ENCODE peak calls at places on chromosomes 11 and 22, in five cellular contexts. L, O, P, U and K are unnamed samples.

GRCh38 chr22:27775698-27776409 is 25.7 kb downstream of the MN1 start:
- DNase-seq in L (no peak), O (no peak), P (no peak), U (no peak), K (no peak)

GRCh38 chr11:76234704-76235232 is 28.5 kb upstream of the WNT11 start:
- DNase-seq in L (no peak), O (no peak), P (no peak), U (no peak), K (peak)

GRCh38 chr22:46609175-46609690 is 11.0 kb upstream of the GRAMD4 start:
- DNase-seq in L (no peak), O (no peak), P (no peak), U (no peak), K (no peak)

GRCh38 chr11:4551346-4551979 is 6.5 kb downstream of the OR52M1 start:
- DNase-seq in L (no peak), O (no peak), P (no peak), U (no peak), K (no peak)

GRCh38 chr11:114108501-114109205 is 49.1 kb downstream of the ZBTB16 start:
- DNase-seq in L (no peak), O (no peak), P (no peak), U (no peak), K (no peak)

GRCh38 chr11:36931167-36931566 is 333.1 kb upstream of the RAG2 start:
- DNase-seq in L (no peak), O (no peak), P (no peak), U (no peak), K (no peak)

GRCh38 chr22:26439559-26439958 is 10.5 kb downstream of the ASPHD2 start:
- DNase-seq in L (no peak), O (no peak), P (no peak), U (no peak), K (no peak)

GRCh38 chr11:64864473-64865285 is 13.7 kb downstream of the EHD1 start:
- DNase-seq in L (peak), O (no peak), P (peak), U (no peak), K (peak)

GRCh38 chr22:30922151-30922611 is 46.4 kb downstream of the MORC2 start:
- DNase-seq in L (peak), O (no peak), P (peak), U (peak), K (peak)

GRCh38 chr11:35158371-35159081 is 19.6 kb downstream of the CD44 start:
- DNase-seq in L (no peak), O (peak), P (no peak), U (no peak), K (no peak)

GRCh38 chr22:39306456-39307361 is 12.7 kb downstream of the RPL3 start:
- DNase-seq in L (peak), O (no peak), P (peak), U (peak), K (peak)

GRCh38 chr11:96424693-96425092 is 34.9 kb downstream of the JRKL start:
- DNase-seq in L (no peak), O (no peak), P (no peak), U (no peak), K (no peak)

GRCh38 chr11:57370251-57370650 is 10.7 kb downstream of the PRG3 start:
- DNase-seq in L (no peak), O (no peak), P (no peak), U (no peak), K (no peak)

GRCh38 chr11:112884012-112884767 is 77.0 kb upstream of the NCAM1 start:
- DNase-seq in L (no peak), O (no peak), P (no peak), U (no peak), K (no peak)

GRCh38 chr11:44804449-44805151 is 77.8 kb downstream of the TSPAN18 start:
- DNase-seq in L (no peak), O (no peak), P (no peak), U (no peak), K (no peak)

GRCh38 chr11:70547821-70548670 is 149.7 kb downstream of the CTTN start:
- DNase-seq in L (no peak), O (no peak), P (no peak), U (no peak), K (no peak)

GRCh38 chr11:36688132-36688531 is 90.1 kb upstream of the RAG2 start:
- DNase-seq in L (no peak), O (no peak), P (no peak), U (no peak), K (no peak)

GRCh38 chr11:36326524-36327419 is 30.7 kb downstream of the PRR5L start:
- DNase-seq in L (no peak), O (no peak), P (no peak), U (no peak), K (no peak)

GRCh38 chr11:128568166-128568778 is 19.1 kb downstream of the ETS1 start:
- DNase-seq in L (no peak), O (no peak), P (no peak), U (no peak), K (no peak)